ENCODE peak calls at places on chromosomes 16 and 17, in eight cellular contexts. D is PC-9; G is right lobe of liver; K is RCC 7860; Y is mucosa of gallbladder; P is HFF-Myc; S is stimulated activated effector memory CD8-positive, alpha-beta T cell treated with anti-CD3 and anti-CD28 coated beads, Interleukin-12 subunit alpha, Interleukin-12 subunit beta, amount 100 ng/mL, for 72 hours; M is AG09309. F is an unnamed sample.

GRCh38 chr17:1379930-1380313 is 20.1 kb downstream of the YWHAE start:
- DNase-seq in P (no peak), S (no peak), D (no peak), K (no peak), M (no peak), G (no peak), Y (no peak), F (no peak)

GRCh38 chr16:87914812-87915211 is 21.5 kb downstream of the CA5A start:
- DNase-seq in S (no peak), G (no peak), Y (no peak), D (no peak), K (no peak), M (no peak), P (no peak), F (no peak)

GRCh38 chr17:13967416-13967815 is 101.9 kb upstream of the COX10 start:
- DNase-seq in M (no peak), G (peak; percentile 48), D (no peak), Y (no peak), P (no peak), K (no peak), S (no peak), F (no peak)

GRCh38 chr16:72371307-72372081 is 199.5 kb upstream of the PMFBP1 start:
- DNase-seq in M (peak; percentile 55), K (peak; percentile 85), D (peak; percentile 15), S (no peak), Y (no peak), G (no peak), P (peak; percentile 20), F (no peak)

GRCh38 chr17:72529386-72529785 is 408.6 kb downstream of the SOX9 start:
- DNase-seq in M (no peak), K (no peak), D (no peak), G (no peak), S (no peak), Y (no peak), P (no peak), F (no peak)

GRCh38 chr17:60455378-60455777 is 33.1 kb downstream of the CHCT1 start:
- DNase-seq in M (no peak), D (no peak), Y (no peak), S (no peak), K (no peak), G (no peak), P (no peak), F (no peak)

GRCh38 chr16:52095466-52095865 is 451.5 kb downstream of the TOX3 start:
- DNase-seq in S (no peak), K (no peak), P (no peak), M (no peak), G (no peak), D (no peak), Y (no peak), F (no peak)

GRCh38 chr16:84481051-84481735 is 23.3 kb downstream of the MEAK7 start:
- DNase-seq in K (no peak), S (no peak), G (no peak), D (no peak), M (no peak), Y (no peak), P (no peak), F (peak; percentile 35)

GRCh38 chr17:18860161-18860972 is 2.4 kb downstream of the PRPSAP2 start:
- DNase-seq in M (no peak), P (no peak), G (no peak), D (no peak), Y (no peak), S (no peak), K (no peak), F (no peak)

GRCh38 chr17:29240477-29240876 is 6.2 kb upstream of the CRYBA1 start:
- DNase-seq in D (no peak), S (no peak), P (no peak), K (no peak), Y (no peak), M (no peak), G (no peak), F (no peak)

GRCh38 chr17:75313941-75314550 is 24.8 kb upstream of the SLC25A19 start:
- DNase-seq in Y (peak; percentile 30), G (peak; percentile 64), K (no peak), M (no peak), S (no peak), D (no peak), P (no peak), F (no peak)

GRCh38 chr16:88468289-88469129 is 15.4 kb downstream of the ZFPM1 start:
- DNase-seq in S (no peak), Y (peak; percentile 67), G (peak; percentile 92), M (no peak), P (peak; percentile 21), D (peak; percentile 44), K (no peak), F (no peak)

GRCh38 chr17:66580178-66580577 is 254.7 kb upstream of the CACNG5 start:
- DNase-seq in K (peak; percentile 13), M (no peak), P (peak; percentile 25), G (peak; percentile 54), S (no peak), Y (peak; percentile 57), D (peak; percentile 25), F (no peak)

GRCh38 chr16:3578610-3579551 is 1.7 kb upstream of the NLRC3 start:
- DNase-seq in D (no peak), M (no peak), Y (no peak), G (peak; percentile 43), S (peak; percentile 56), K (no peak), P (no peak), F (no peak)

GRCh38 chr16:58492735-58493134 is 7.2 kb upstream of the NDRG4 start:
- DNase-seq in D (no peak), K (no peak), S (no peak), P (no peak), G (no peak), Y (no peak), M (no peak), F (no peak)

GRCh38 chr17:29918922-29919856 is 10.8 kb downstream of the SSH2 start:
- DNase-seq in M (no peak), Y (no peak), D (peak; percentile 20), P (no peak), G (no peak), K (peak; percentile 75), S (no peak), F (no peak)

GRCh38 chr17:75753514-75754377 is 11.2 kb downstream of the GALK1 start:
- DNase-seq in K (no peak), M (no peak), G (peak; percentile 77), Y (peak; percentile 54), P (no peak), D (no peak), S (peak; percentile 75), F (no peak)

GRCh38 chr17:42843358-42843934 is 934 bp upstream of the AOC2 start:
- DNase-seq in K (peak; percentile 41), Y (peak; percentile 44), S (no peak), P (no peak), D (peak; percentile 30), G (no peak), M (peak; percentile 37), F (no peak)

GRCh38 chr16:72099377-72099818 is 5.8 kb downstream of the DHX38 start:
- DNase-seq in D (peak; percentile 39), G (peak; percentile 59), Y (peak; percentile 30), K (peak; percentile 43), M (no peak), S (peak; percentile 17), P (peak; percentile 43), F (no peak)

F was measured in breast epithelium.